ENCODE peak calls at places on chromosomes 7 and 10, in eight cellular contexts. L is mesenteric fat pad; O is CD4-positive, CD25-positive, alpha-beta regulatory T cell; Q is glomerular endothelial cell; P is NB4; Z is fibroblast of gingiva; B is Right ventricle myocardium superior; V is activated naive CD4-positive, alpha-beta T cell treated with anti-CD3 and anti-CD28 coated beads for 36 hours. M is an unnamed sample.

GRCh38 chr7:2508327-2509231 is 11.0 kb upstream of the LFNG start:
- DNase-seq in L (no peak), O (peak), Q (no peak), P (peak), Z (peak), B (peak), V (peak), M (peak)

GRCh38 chr10:131452926-131453771 is 141.6 kb upstream of the TCERG1L start:
- DNase-seq in L (peak), O (no peak), Q (no peak), P (no peak), Z (no peak), B (peak), V (no peak), M (no peak)

GRCh38 chr7:95205821-95206220 is 118.5 kb downstream of the PON1 start:
- DNase-seq in L (no peak), O (no peak), Q (no peak), P (no peak), Z (peak), B (no peak), V (no peak), M (no peak)

GRCh38 chr7:55377162-55377810 is 12.1 kb downstream of the LANCL2 start:
- DNase-seq in L (no peak), O (no peak), Q (no peak), P (no peak), Z (no peak), B (no peak), V (no peak), M (no peak)

GRCh38 chr7:44574286-44574872 is 671 bp upstream of the DDX56 start:
- DNase-seq in L (no peak), O (no peak), Q (no peak), P (no peak), Z (no peak), B (no peak), V (no peak), M (no peak)

GRCh38 chr7:23531794-23532489 is at the start of gene TRA2A:
- DNase-seq in L (peak), O (peak), Q (peak), P (peak), Z (peak), B (peak), V (peak), M (peak)

GRCh38 chr7:108448777-108449576 is 7.3 kb downstream of the NRCAM start:
- DNase-seq in L (no peak), O (no peak), Q (no peak), P (no peak), Z (no peak), B (no peak), V (no peak), M (no peak)

GRCh38 chr10:127921751-127922140 is 14.8 kb downstream of the PTPRE start:
- DNase-seq in L (no peak), O (no peak), Q (no peak), P (peak), Z (no peak), B (no peak), V (no peak), M (no peak)

GRCh38 chr7:38858281-38858884 is 50.6 kb downstream of the VPS41 start:
- DNase-seq in L (no peak), O (no peak), Q (peak), P (no peak), Z (peak), B (no peak), V (no peak), M (no peak)

GRCh38 chr10:132048294-132048667 is 17.5 kb upstream of the JAKMIP3 start:
- DNase-seq in L (no peak), O (no peak), Q (no peak), P (no peak), Z (no peak), B (no peak), V (no peak), M (no peak)

GRCh38 chr10:114243661-114244060 is 4.6 kb downstream of the VWA2 start:
- DNase-seq in L (no peak), O (no peak), Q (no peak), P (no peak), Z (no peak), B (no peak), V (no peak), M (no peak)

GRCh38 chr7:30524545-30524944 is 19.9 kb upstream of the GGCT start:
- DNase-seq in L (no peak), O (no peak), Q (no peak), P (no peak), Z (no peak), B (no peak), V (no peak), M (no peak)

GRCh38 chr10:78038105-78038504 is 4.4 kb downstream of the RPS24 start:
- DNase-seq in L (no peak), O (no peak), Q (no peak), P (no peak), Z (no peak), B (no peak), V (no peak), M (no peak)

GRCh38 chr10:51937313-51937712 is 237.9 kb upstream of the CSTF2T start:
- DNase-seq in L (no peak), O (no peak), Q (no peak), P (no peak), Z (peak), B (no peak), V (no peak), M (no peak)

GRCh38 chr10:50281967-50282522 is 30.7 kb upstream of the ASAH2 start:
- DNase-seq in L (no peak), O (no peak), Q (no peak), P (no peak), Z (no peak), B (no peak), V (no peak), M (no peak)

GRCh38 chr10:89478739-89479116 is 56.7 kb downstream of the SLC16A12 start:
- DNase-seq in L (no peak), O (no peak), Q (no peak), P (no peak), Z (peak), B (no peak), V (no peak), M (no peak)

GRCh38 chr7:3089493-3089892 is 45.8 kb upstream of the CARD11 start:
- DNase-seq in L (no peak), O (no peak), Q (no peak), P (peak), Z (no peak), B (no peak), V (peak), M (no peak)

GRCh38 chr7:441713-442421 is 77.8 kb downstream of the PDGFA start:
- DNase-seq in L (no peak), O (no peak), Q (no peak), P (no peak), Z (no peak), B (peak), V (no peak), M (no peak)

GRCh38 chr7:26620352-26620751 is 244.0 kb downstream of the SKAP2 start:
- DNase-seq in L (no peak), O (no peak), Q (no peak), P (peak), Z (no peak), B (no peak), V (peak), M (no peak)

GRCh38 chr7:6709808-6710207 is 3.1 kb upstream of the ZNF12 start:
- DNase-seq in L (no peak), O (no peak), Q (no peak), P (peak), Z (no peak), B (no peak), V (no peak), M (no peak)

GRCh38 chr7:128347573-128348147 is 4.0 kb upstream of the RBM28 start:
- DNase-seq in L (no peak), O (no peak), Q (no peak), P (peak), Z (peak), B (peak), V (peak), M (no peak)

GRCh38 chr7:130844811-130845580 is 111.0 kb upstream of the KLF14 start:
- DNase-seq in L (no peak), O (no peak), Q (no peak), P (no peak), Z (no peak), B (no peak), V (no peak), M (no peak)

GRCh38 chr10:118449521-118449920 is 107.4 kb upstream of the FAM204A start:
- DNase-seq in L (no peak), O (no peak), Q (no peak), P (no peak), Z (no peak), B (no peak), V (no peak), M (no peak)

GRCh38 chr7:49247759-49248158 is 323.4 kb downstream of the CDC14C start:
- DNase-seq in L (no peak), O (no peak), Q (no peak), P (no peak), Z (no peak), B (no peak), V (no peak), M (no peak)

GRCh38 chr10:100315603-100316002 is 14.4 kb downstream of the PKD2L1 start:
- DNase-seq in L (no peak), O (no peak), Q (no peak), P (peak), Z (peak), B (no peak), V (no peak), M (no peak)

GRCh38 chr7:65477326-65477725 is 103.7 kb downstream of the ZNF92 start:
- DNase-seq in L (no peak), O (no peak), Q (no peak), P (peak), Z (no peak), B (no peak), V (no peak), M (no peak)

M was measured in GF-D8.